ENCODE peak calls at places on chromosomes 12 and 14, in seven cellular contexts. One of them, this sample, is unnamed.

GRCh38 chr12:50505945-50506344 is 1.2 kb downstream of the DIP2B start:
- DNase-seq in ovary: no peak
- DNase-seq in right atrium auricular region: no peak
- DNase-seq in CD4-positive, alpha-beta memory T cell: no peak
- DNase-seq in right lobe of liver: no peak
- DNase-seq in CD8-positive, alpha-beta T cell: no peak
- DNase-seq in lower lobe of right lung: no peak
- DNase-seq in this sample: peak; percentile 80

GRCh38 chr12:104154806-104155205 is 16.8 kb upstream of the NFYB start:
- DNase-seq in CD8-positive, alpha-beta T cell: no peak
- DNase-seq in right atrium auricular region: no peak
- DNase-seq in ovary: no peak
- DNase-seq in CD4-positive, alpha-beta memory T cell: no peak
- DNase-seq in lower lobe of right lung: no peak
- DNase-seq in right lobe of liver: no peak
- DNase-seq in this sample: no peak

GRCh38 chr12:120925740-120926563 is 21.8 kb upstream of the SPPL3 start:
- DNase-seq in lower lobe of right lung: no peak
- DNase-seq in right lobe of liver: no peak
- DNase-seq in CD8-positive, alpha-beta T cell: no peak
- DNase-seq in CD4-positive, alpha-beta memory T cell: no peak
- DNase-seq in right atrium auricular region: no peak
- DNase-seq in ovary: no peak
- DNase-seq in this sample: no peak

GRCh38 chr14:52949711-52950409 is 990 bp downstream of the FERMT2 start:
- DNase-seq in right atrium auricular region: no peak
- DNase-seq in CD8-positive, alpha-beta T cell: no peak
- DNase-seq in lower lobe of right lung: no peak
- DNase-seq in CD4-positive, alpha-beta memory T cell: no peak
- DNase-seq in right lobe of liver: no peak
- DNase-seq in ovary: no peak
- DNase-seq in this sample: no peak

GRCh38 chr12:27800819-27801218 is 20.8 kb upstream of the MANSC4 start:
- DNase-seq in CD4-positive, alpha-beta memory T cell: no peak
- DNase-seq in right lobe of liver: no peak
- DNase-seq in right atrium auricular region: no peak
- DNase-seq in ovary: no peak
- DNase-seq in CD8-positive, alpha-beta T cell: no peak
- DNase-seq in lower lobe of right lung: no peak
- DNase-seq in this sample: no peak

GRCh38 chr14:89899917-89900680 is 54.4 kb downstream of the EFCAB11 start:
- DNase-seq in CD4-positive, alpha-beta memory T cell: no peak
- DNase-seq in right lobe of liver: no peak
- DNase-seq in CD8-positive, alpha-beta T cell: no peak
- DNase-seq in right atrium auricular region: no peak
- DNase-seq in ovary: no peak
- DNase-seq in lower lobe of right lung: no peak
- DNase-seq in this sample: peak; percentile 65

GRCh38 chr12:77940566-77940965 is 109.9 kb downstream of the NAV3 start:
- DNase-seq in lower lobe of right lung: no peak
- DNase-seq in right atrium auricular region: no peak
- DNase-seq in CD4-positive, alpha-beta memory T cell: no peak
- DNase-seq in right lobe of liver: no peak
- DNase-seq in CD8-positive, alpha-beta T cell: no peak
- DNase-seq in ovary: no peak
- DNase-seq in this sample: no peak

GRCh38 chr14:72217164-72217563 is 284.9 kb downstream of the RGS6 start:
- DNase-seq in CD8-positive, alpha-beta T cell: no peak
- DNase-seq in ovary: no peak
- DNase-seq in lower lobe of right lung: no peak
- DNase-seq in right atrium auricular region: no peak
- DNase-seq in CD4-positive, alpha-beta memory T cell: no peak
- DNase-seq in right lobe of liver: no peak
- DNase-seq in this sample: no peak

GRCh38 chr12:128025856-128026255 is 241.1 kb upstream of the TMEM132C start:
- DNase-seq in right atrium auricular region: no peak
- DNase-seq in right lobe of liver: no peak
- DNase-seq in CD4-positive, alpha-beta memory T cell: no peak
- DNase-seq in ovary: no peak
- DNase-seq in lower lobe of right lung: no peak
- DNase-seq in CD8-positive, alpha-beta T cell: no peak
- DNase-seq in this sample: no peak

GRCh38 chr12:51065530-51065929 is 17.4 kb downstream of the LETMD1 start:
- DNase-seq in lower lobe of right lung: no peak
- DNase-seq in right lobe of liver: no peak
- DNase-seq in CD4-positive, alpha-beta memory T cell: no peak
- DNase-seq in right atrium auricular region: no peak
- DNase-seq in CD8-positive, alpha-beta T cell: no peak
- DNase-seq in ovary: no peak
- DNase-seq in this sample: no peak

GRCh38 chr12:100611031-100611430 is 37.5 kb downstream of the GAS2L3 start:
- DNase-seq in CD8-positive, alpha-beta T cell: no peak
- DNase-seq in ovary: no peak
- DNase-seq in lower lobe of right lung: no peak
- DNase-seq in CD4-positive, alpha-beta memory T cell: no peak
- DNase-seq in right atrium auricular region: no peak
- DNase-seq in right lobe of liver: no peak
- DNase-seq in this sample: no peak

GRCh38 chr14:64680675-64681060 is 23.6 kb upstream of the PLEKHG3 start:
- DNase-seq in CD8-positive, alpha-beta T cell: no peak
- DNase-seq in CD4-positive, alpha-beta memory T cell: no peak
- DNase-seq in ovary: no peak
- DNase-seq in lower lobe of right lung: no peak
- DNase-seq in right atrium auricular region: no peak
- DNase-seq in right lobe of liver: no peak
- DNase-seq in this sample: no peak

GRCh38 chr12:64670856-64671639 is 60.8 kb downstream of the RASSF3 start:
- DNase-seq in right lobe of liver: no peak
- DNase-seq in right atrium auricular region: no peak
- DNase-seq in CD8-positive, alpha-beta T cell: no peak
- DNase-seq in lower lobe of right lung: no peak
- DNase-seq in CD4-positive, alpha-beta memory T cell: no peak
- DNase-seq in ovary: no peak
- DNase-seq in this sample: no peak

GRCh38 chr12:75542942-75543341 is 31.5 kb upstream of the KRR1 start:
- DNase-seq in lower lobe of right lung: no peak
- DNase-seq in ovary: no peak
- DNase-seq in right lobe of liver: no peak
- DNase-seq in CD4-positive, alpha-beta memory T cell: no peak
- DNase-seq in right atrium auricular region: no peak
- DNase-seq in CD8-positive, alpha-beta T cell: no peak
- DNase-seq in this sample: no peak

GRCh38 chr12:123850246-123851134 is 88.4 kb downstream of the DNAH10 start:
- DNase-seq in right lobe of liver: no peak
- DNase-seq in lower lobe of right lung: no peak
- DNase-seq in CD8-positive, alpha-beta T cell: no peak
- DNase-seq in CD4-positive, alpha-beta memory T cell: no peak
- DNase-seq in right atrium auricular region: no peak
- DNase-seq in ovary: no peak
- DNase-seq in this sample: no peak

GRCh38 chr12:3453947-3454675 is 36.9 kb upstream of the PRMT8 start:
- DNase-seq in right lobe of liver: no peak
- DNase-seq in ovary: no peak
- DNase-seq in CD4-positive, alpha-beta memory T cell: no peak
- DNase-seq in CD8-positive, alpha-beta T cell: no peak
- DNase-seq in right atrium auricular region: no peak
- DNase-seq in lower lobe of right lung: no peak
- DNase-seq in this sample: no peak

GRCh38 chr12:48924617-48925217 is 575 bp downstream of the FKBP11 start:
- DNase-seq in lower lobe of right lung: peak; percentile 68
- DNase-seq in right lobe of liver: peak; percentile 52
- DNase-seq in CD8-positive, alpha-beta T cell: peak; percentile 80
- DNase-seq in right atrium auricular region: no peak
- DNase-seq in CD4-positive, alpha-beta memory T cell: peak; percentile 79
- DNase-seq in ovary: peak; percentile 40
- DNase-seq in this sample: peak; percentile 90

GRCh38 chr14:53668861-53669260 is 287.8 kb downstream of the BMP4 start:
- DNase-seq in CD8-positive, alpha-beta T cell: no peak
- DNase-seq in right lobe of liver: no peak
- DNase-seq in right atrium auricular region: no peak
- DNase-seq in ovary: no peak
- DNase-seq in CD4-positive, alpha-beta memory T cell: no peak
- DNase-seq in lower lobe of right lung: no peak
- DNase-seq in this sample: no peak

GRCh38 chr14:77024171-77024627 is 4.3 kb downstream of the IRF2BPL start:
- DNase-seq in right lobe of liver: peak; percentile 43
- DNase-seq in right atrium auricular region: no peak
- DNase-seq in lower lobe of right lung: peak; percentile 57
- DNase-seq in CD8-positive, alpha-beta T cell: peak; percentile 64
- DNase-seq in CD4-positive, alpha-beta memory T cell: peak; percentile 66
- DNase-seq in ovary: peak; percentile 43
- DNase-seq in this sample: no peak

GRCh38 chr14:37196604-37197420 is 925 bp upstream of the MIPOL1 start:
- DNase-seq in ovary: no peak
- DNase-seq in CD4-positive, alpha-beta memory T cell: no peak
- DNase-seq in right lobe of liver: no peak
- DNase-seq in right atrium auricular region: no peak
- DNase-seq in lower lobe of right lung: no peak
- DNase-seq in CD8-positive, alpha-beta T cell: no peak
- DNase-seq in this sample: no peak

GRCh38 chr14:37195327-37195726 is 2.4 kb upstream of the MIPOL1 start:
- DNase-seq in right atrium auricular region: no peak
- DNase-seq in CD4-positive, alpha-beta memory T cell: no peak
- DNase-seq in CD8-positive, alpha-beta T cell: no peak
- DNase-seq in right lobe of liver: no peak
- DNase-seq in ovary: no peak
- DNase-seq in lower lobe of right lung: no peak
- DNase-seq in this sample: no peak

GRCh38 chr14:37198273-37198598 is 499 bp downstream of the MIPOL1 start:
- DNase-seq in CD8-positive, alpha-beta T cell: no peak
- DNase-seq in CD4-positive, alpha-beta memory T cell: no peak
- DNase-seq in ovary: no peak
- DNase-seq in right lobe of liver: no peak
- DNase-seq in lower lobe of right lung: no peak
- DNase-seq in right atrium auricular region: no peak
- DNase-seq in this sample: no peak

GRCh38 chr14:37198907-37199306 is 1.2 kb downstream of the MIPOL1 start:
- DNase-seq in CD8-positive, alpha-beta T cell: no peak
- DNase-seq in right lobe of liver: no peak
- DNase-seq in ovary: no peak
- DNase-seq in right atrium auricular region: no peak
- DNase-seq in lower lobe of right lung: no peak
- DNase-seq in CD4-positive, alpha-beta memory T cell: no peak
- DNase-seq in this sample: no peak

GRCh38 chr14:37197421-37198272 is at the start of gene MIPOL1:
- DNase-seq in CD4-positive, alpha-beta memory T cell: peak; percentile 4
- DNase-seq in right atrium auricular region: peak; percentile 78
- DNase-seq in CD8-positive, alpha-beta T cell: no peak
- DNase-seq in ovary: peak; percentile 87
- DNase-seq in right lobe of liver: peak; percentile 88
- DNase-seq in lower lobe of right lung: peak; percentile 88
- DNase-seq in this sample: no peak
- H3K27ac ChIP-seq in CD4-positive, alpha-beta memory T cell: no peak within 1 kb of the TSS
- H3K27ac ChIP-seq in right atrium auricular region: peak within 1 kb of the TSS; percentile 90
- H3K27ac ChIP-seq in CD8-positive, alpha-beta T cell: no peak within 1 kb of the TSS
- H3K27ac ChIP-seq in ovary: peak within 1 kb of the TSS; percentile 45
- H3K27ac ChIP-seq in right lobe of liver: peak within 1 kb of the TSS; percentile 65
- H3K27ac ChIP-seq in lower lobe of right lung: peak within 1 kb of the TSS; percentile 86
- H3K27ac ChIP-seq in this sample: no peak within 1 kb of the TSS

DNA sequence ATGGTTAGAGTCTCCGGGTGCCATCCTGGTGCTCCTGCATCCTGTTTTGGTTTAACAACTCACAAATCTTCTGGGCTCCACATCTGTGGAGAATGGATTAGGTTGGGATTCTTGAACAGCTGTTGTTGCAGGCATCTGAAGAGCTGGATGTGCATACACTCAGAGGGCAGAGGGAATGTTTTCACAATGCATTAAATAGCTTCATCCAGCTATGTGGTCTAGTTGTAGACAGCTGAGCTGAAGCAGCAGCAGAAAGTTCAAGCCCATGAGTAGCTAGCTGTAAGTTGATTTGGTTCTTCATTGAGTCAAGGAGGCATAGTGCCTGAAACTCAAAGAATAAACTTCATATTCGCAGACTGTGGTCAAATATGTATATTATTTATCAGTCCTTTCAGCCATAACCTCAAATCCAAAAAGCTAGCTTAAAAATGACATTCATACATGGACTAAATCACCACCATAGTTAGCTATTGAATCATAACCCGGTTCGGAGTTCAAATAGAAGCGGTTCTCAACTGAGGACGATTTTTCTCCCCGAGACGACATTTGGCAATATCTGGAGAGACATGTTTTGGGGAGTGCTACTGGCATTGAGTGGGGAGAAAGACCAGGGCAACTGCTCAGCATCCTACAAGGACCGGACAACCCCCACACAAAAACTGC is 858 bp upstream of the ANKRD13A start:
- DNase-seq in lower lobe of right lung: no peak
- DNase-seq in ovary: no peak
- DNase-seq in right atrium auricular region: no peak
- DNase-seq in CD8-positive, alpha-beta T cell: no peak
- DNase-seq in CD4-positive, alpha-beta memory T cell: no peak
- DNase-seq in right lobe of liver: no peak
- DNase-seq in this sample: peak; percentile 56
- H3K27ac ChIP-seq in lower lobe of right lung: peak overlapping the region; percentile 96
- H3K27ac ChIP-seq in ovary: no peak overlapping the region
- H3K27ac ChIP-seq in right atrium auricular region: peak overlapping the region; percentile 52
- H3K27ac ChIP-seq in CD8-positive, alpha-beta T cell: peak overlapping the region; percentile 94
- H3K27ac ChIP-seq in CD4-positive, alpha-beta memory T cell: peak overlapping the region; percentile 80
- H3K27ac ChIP-seq in right lobe of liver: no peak overlapping the region
- H3K27ac ChIP-seq in this sample: peak overlapping the region; percentile 87

GRCh38 chr12:115336506-115336905 is 652.5 kb upstream of the TBX3 start:
- DNase-seq in ovary: no peak
- DNase-seq in right lobe of liver: no peak
- DNase-seq in CD4-positive, alpha-beta memory T cell: no peak
- DNase-seq in right atrium auricular region: no peak
- DNase-seq in lower lobe of right lung: no peak
- DNase-seq in CD8-positive, alpha-beta T cell: no peak
- DNase-seq in this sample: no peak

GRCh38 chr12:115337693-115338543 is 653.9 kb upstream of the TBX3 start:
- DNase-seq in ovary: no peak
- DNase-seq in CD8-positive, alpha-beta T cell: no peak
- DNase-seq in right lobe of liver: no peak
- DNase-seq in right atrium auricular region: peak; percentile 87
- DNase-seq in CD4-positive, alpha-beta memory T cell: no peak
- DNase-seq in lower lobe of right lung: no peak
- DNase-seq in this sample: no peak

GRCh38 chr12:115335594-115335993 is 651.6 kb upstream of the TBX3 start:
- DNase-seq in CD8-positive, alpha-beta T cell: no peak
- DNase-seq in lower lobe of right lung: no peak
- DNase-seq in right lobe of liver: no peak
- DNase-seq in ovary: no peak
- DNase-seq in CD4-positive, alpha-beta memory T cell: no peak
- DNase-seq in right atrium auricular region: no peak
- DNase-seq in this sample: no peak

GRCh38 chr12:115341442-115341841 is 657.5 kb upstream of the TBX3 start:
- DNase-seq in lower lobe of right lung: no peak
- DNase-seq in ovary: peak; percentile 74
- DNase-seq in right atrium auricular region: peak; percentile 95
- DNase-seq in CD4-positive, alpha-beta memory T cell: no peak
- DNase-seq in right lobe of liver: no peak
- DNase-seq in CD8-positive, alpha-beta T cell: no peak
- DNase-seq in this sample: no peak

GRCh38 chr12:115338566-115339294 is 654.8 kb upstream of the TBX3 start:
- DNase-seq in ovary: no peak
- DNase-seq in CD8-positive, alpha-beta T cell: no peak
- DNase-seq in lower lobe of right lung: no peak
- DNase-seq in right lobe of liver: no peak
- DNase-seq in right atrium auricular region: no peak
- DNase-seq in CD4-positive, alpha-beta memory T cell: no peak
- DNase-seq in this sample: no peak
- H3K27ac ChIP-seq in ovary: no peak overlapping the region
- H3K27ac ChIP-seq in CD8-positive, alpha-beta T cell: no peak overlapping the region
- H3K27ac ChIP-seq in lower lobe of right lung: no peak overlapping the region
- H3K27ac ChIP-seq in right lobe of liver: no peak overlapping the region
- H3K27ac ChIP-seq in right atrium auricular region: peak overlapping the region; percentile 75
- H3K27ac ChIP-seq in CD4-positive, alpha-beta memory T cell: no peak overlapping the region
- H3K27ac ChIP-seq in this sample: no peak overlapping the region

GRCh38 chr12:122064780-122065588 is 13.6 kb upstream of the MLXIP start:
- DNase-seq in right lobe of liver: no peak
- DNase-seq in right atrium auricular region: no peak
- DNase-seq in CD8-positive, alpha-beta T cell: no peak
- DNase-seq in lower lobe of right lung: no peak
- DNase-seq in CD4-positive, alpha-beta memory T cell: no peak
- DNase-seq in ovary: peak; percentile 80
- DNase-seq in this sample: peak; percentile 67
- H3K27ac ChIP-seq in right lobe of liver: peak overlapping the region; percentile 61
- H3K27ac ChIP-seq in right atrium auricular region: peak overlapping the region; percentile 73
- H3K27ac ChIP-seq in CD8-positive, alpha-beta T cell: no peak overlapping the region
- H3K27ac ChIP-seq in lower lobe of right lung: peak overlapping the region; percentile 75
- H3K27ac ChIP-seq in CD4-positive, alpha-beta memory T cell: no peak overlapping the region
- H3K27ac ChIP-seq in ovary: peak overlapping the region; percentile 58
- H3K27ac ChIP-seq in this sample: no peak overlapping the region

This sample was measured in Karpas-422.